ENCODE peak calls at places on chromosome 13, in eight cellular contexts. One of them, this sample, is unnamed. For H3K27me3, the result is how much of the 10 kb centered on the place peaks cover.

GRCh38 chr13:20360835-20361412 is 128.8 kb upstream of the GJB6 start:
- DNase-seq in thoracic aorta: no peak
- DNase-seq in neural progenitor cell: no peak
- DNase-seq in heart right ventricle: no peak
- DNase-seq in Caco-2: no peak
- DNase-seq in stomach: no peak
- DNase-seq in lung: no peak
- DNase-seq in tibial nerve: no peak
- DNase-seq in this sample: no peak

GRCh38 chr13:88622362-88622973 is 951.3 kb downstream of the SLITRK5 start:
- DNase-seq in thoracic aorta: no peak
- DNase-seq in neural progenitor cell: no peak
- DNase-seq in heart right ventricle: no peak
- DNase-seq in Caco-2: no peak
- DNase-seq in stomach: no peak
- DNase-seq in lung: no peak
- DNase-seq in tibial nerve: no peak
- DNase-seq in this sample: peak

GRCh38 chr13:113413178-113413897 is 40.0 kb downstream of the ADPRHL1 start:
- DNase-seq in thoracic aorta: peak
- DNase-seq in neural progenitor cell: no peak
- DNase-seq in heart right ventricle: no peak
- DNase-seq in Caco-2: no peak
- DNase-seq in stomach: no peak
- DNase-seq in lung: no peak
- DNase-seq in tibial nerve: no peak
- DNase-seq in this sample: no peak

GRCh38 chr13:21511841-21512240 is 52.7 kb upstream of the ZDHHC20 start:
- DNase-seq in thoracic aorta: no peak
- DNase-seq in neural progenitor cell: no peak
- DNase-seq in heart right ventricle: no peak
- DNase-seq in Caco-2: no peak
- DNase-seq in stomach: no peak
- DNase-seq in lung: no peak
- DNase-seq in tibial nerve: no peak
- DNase-seq in this sample: no peak

GRCh38 chr13:96792188-96792587 is 202.1 kb downstream of the OXGR1 start:
- DNase-seq in thoracic aorta: no peak
- DNase-seq in neural progenitor cell: no peak
- DNase-seq in heart right ventricle: no peak
- DNase-seq in Caco-2: no peak
- DNase-seq in stomach: no peak
- DNase-seq in lung: no peak
- DNase-seq in tibial nerve: no peak
- DNase-seq in this sample: no peak

GRCh38 chr13:92136449-92137180 is 738.2 kb downstream of the GPC5 start:
- DNase-seq in thoracic aorta: no peak
- DNase-seq in neural progenitor cell: no peak
- DNase-seq in heart right ventricle: no peak
- DNase-seq in Caco-2: no peak
- DNase-seq in stomach: no peak
- DNase-seq in lung: no peak
- DNase-seq in tibial nerve: no peak
- DNase-seq in this sample: no peak

GRCh38 chr13:49348748-49349147 is 95.1 kb downstream of the CAB39L start:
- DNase-seq in thoracic aorta: no peak
- DNase-seq in neural progenitor cell: peak
- DNase-seq in heart right ventricle: no peak
- DNase-seq in Caco-2: peak
- DNase-seq in stomach: no peak
- DNase-seq in lung: no peak
- DNase-seq in tibial nerve: no peak
- DNase-seq in this sample: no peak

GRCh38 chr13:40552895-40553294 is 113.5 kb downstream of the FOXO1 start:
- DNase-seq in thoracic aorta: no peak
- DNase-seq in neural progenitor cell: no peak
- DNase-seq in heart right ventricle: no peak
- DNase-seq in Caco-2: peak
- DNase-seq in stomach: no peak
- DNase-seq in lung: no peak
- DNase-seq in tibial nerve: no peak
- DNase-seq in this sample: no peak

GRCh38 chr13:89375839-89376238 is 1704.7 kb downstream of the SLITRK5 start:
- DNase-seq in thoracic aorta: no peak
- DNase-seq in neural progenitor cell: no peak
- DNase-seq in heart right ventricle: no peak
- DNase-seq in Caco-2: no peak
- DNase-seq in stomach: no peak
- DNase-seq in lung: no peak
- DNase-seq in tibial nerve: no peak
- DNase-seq in this sample: no peak

GRCh38 chr13:80083516-80084085 is 257.3 kb downstream of the SPRY2 start:
- DNase-seq in thoracic aorta: no peak
- DNase-seq in neural progenitor cell: no peak
- DNase-seq in heart right ventricle: no peak
- DNase-seq in Caco-2: no peak
- DNase-seq in stomach: no peak
- DNase-seq in lung: no peak
- DNase-seq in tibial nerve: no peak
- DNase-seq in this sample: no peak

GRCh38 chr13:93472897-93473296 is 246.3 kb downstream of the GPC6 start:
- DNase-seq in thoracic aorta: no peak
- DNase-seq in neural progenitor cell: no peak
- DNase-seq in heart right ventricle: no peak
- DNase-seq in Caco-2: no peak
- DNase-seq in stomach: no peak
- DNase-seq in lung: no peak
- DNase-seq in tibial nerve: no peak
- DNase-seq in this sample: no peak

GRCh38 chr13:50993371-50993770 is 83.8 kb downstream of the RNASEH2B start:
- DNase-seq in thoracic aorta: no peak
- DNase-seq in neural progenitor cell: no peak
- DNase-seq in heart right ventricle: no peak
- DNase-seq in Caco-2: peak
- DNase-seq in stomach: no peak
- DNase-seq in lung: no peak
- DNase-seq in tibial nerve: no peak
- DNase-seq in this sample: no peak

GRCh38 chr13:76440568-76440967 is 445.6 kb downstream of the KCTD12 start:
- DNase-seq in thoracic aorta: no peak
- DNase-seq in neural progenitor cell: no peak
- DNase-seq in heart right ventricle: no peak
- DNase-seq in Caco-2: no peak
- DNase-seq in stomach: no peak
- DNase-seq in lung: no peak
- DNase-seq in tibial nerve: no peak
- DNase-seq in this sample: no peak

GRCh38 chr13:80498433-80498832 is 157.5 kb upstream of the SPRY2 start:
- DNase-seq in thoracic aorta: no peak
- DNase-seq in neural progenitor cell: no peak
- DNase-seq in heart right ventricle: no peak
- DNase-seq in Caco-2: no peak
- DNase-seq in stomach: no peak
- DNase-seq in lung: no peak
- DNase-seq in tibial nerve: no peak
- DNase-seq in this sample: no peak

GRCh38 chr13:59442461-59442860 is 721.3 kb downstream of the DIAPH3 start:
- DNase-seq in thoracic aorta: no peak
- DNase-seq in neural progenitor cell: no peak
- DNase-seq in heart right ventricle: no peak
- DNase-seq in Caco-2: no peak
- DNase-seq in stomach: no peak
- DNase-seq in lung: no peak
- DNase-seq in tibial nerve: no peak
- DNase-seq in this sample: no peak

GRCh38 chr13:37886879-37887278 is 17.3 kb upstream of the TRPC4 start:
- DNase-seq in thoracic aorta: no peak
- DNase-seq in neural progenitor cell: no peak
- DNase-seq in heart right ventricle: no peak
- DNase-seq in Caco-2: no peak
- DNase-seq in stomach: no peak
- DNase-seq in lung: no peak
- DNase-seq in tibial nerve: no peak
- DNase-seq in this sample: no peak

GRCh38 chr13:76825415-76825814 is 60.8 kb downstream of the KCTD12 start:
- DNase-seq in thoracic aorta: no peak
- DNase-seq in neural progenitor cell: no peak
- DNase-seq in heart right ventricle: no peak
- DNase-seq in Caco-2: no peak
- DNase-seq in stomach: no peak
- DNase-seq in lung: no peak
- DNase-seq in tibial nerve: no peak
- DNase-seq in this sample: no peak

GRCh38 chr13:76890036-76890435 is 3.8 kb upstream of the KCTD12 start:
- DNase-seq in thoracic aorta: no peak
- DNase-seq in neural progenitor cell: no peak
- DNase-seq in heart right ventricle: no peak
- DNase-seq in Caco-2: no peak
- DNase-seq in stomach: no peak
- DNase-seq in lung: no peak
- DNase-seq in tibial nerve: no peak
- DNase-seq in this sample: no peak

GRCh38 chr13:67792151-67792665 is 562.1 kb upstream of the PCDH9 start:
- DNase-seq in thoracic aorta: no peak
- DNase-seq in neural progenitor cell: no peak
- DNase-seq in heart right ventricle: no peak
- DNase-seq in Caco-2: no peak
- DNase-seq in stomach: no peak
- DNase-seq in lung: no peak
- DNase-seq in tibial nerve: no peak
- DNase-seq in this sample: no peak

GRCh38 chr13:99415851-99416331 is 85.4 kb upstream of the TM9SF2 start:
- DNase-seq in thoracic aorta: no peak
- DNase-seq in neural progenitor cell: no peak
- DNase-seq in heart right ventricle: no peak
- DNase-seq in Caco-2: no peak
- DNase-seq in stomach: no peak
- DNase-seq in lung: no peak
- DNase-seq in tibial nerve: no peak
- DNase-seq in this sample: peak

GRCh38 chr13:46553886-46554855 is 1.2 kb downstream of the LRCH1 start:
- DNase-seq in thoracic aorta: peak
- DNase-seq in neural progenitor cell: peak
- DNase-seq in heart right ventricle: peak
- DNase-seq in Caco-2: peak
- DNase-seq in stomach: peak
- DNase-seq in lung: peak
- DNase-seq in tibial nerve: peak
- DNase-seq in this sample: peak

GRCh38 chr13:91748416-91749089 is 350.1 kb downstream of the GPC5 start:
- DNase-seq in thoracic aorta: no peak
- DNase-seq in neural progenitor cell: no peak
- DNase-seq in heart right ventricle: no peak
- DNase-seq in Caco-2: no peak
- DNase-seq in stomach: no peak
- DNase-seq in lung: no peak
- DNase-seq in tibial nerve: no peak
- DNase-seq in this sample: no peak

GRCh38 chr13:61111529-61111928 is 304.1 kb downstream of the PCDH20 start:
- DNase-seq in thoracic aorta: no peak
- DNase-seq in neural progenitor cell: no peak
- DNase-seq in heart right ventricle: no peak
- DNase-seq in Caco-2: no peak
- DNase-seq in stomach: no peak
- DNase-seq in lung: no peak
- DNase-seq in tibial nerve: no peak
- DNase-seq in this sample: no peak

DNA sequence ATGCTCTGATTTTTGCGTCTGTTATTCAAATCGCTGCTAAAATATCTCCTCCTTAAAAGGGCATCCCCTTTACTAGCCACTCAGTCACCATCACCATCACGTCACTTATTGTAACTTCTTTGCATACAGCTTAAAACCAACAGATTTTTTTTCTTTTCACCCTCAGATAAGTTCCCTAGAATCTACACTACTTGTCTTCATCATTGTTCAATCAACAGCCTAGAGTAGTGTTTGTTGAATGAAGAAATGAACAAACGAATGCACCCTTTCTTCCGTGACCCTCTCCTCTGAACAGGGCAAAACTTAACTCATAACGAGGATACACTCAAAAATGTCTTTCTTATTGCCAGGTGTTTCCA is 1.1 kb upstream of the AKAP11 start:
- DNase-seq in thoracic aorta: no peak
- DNase-seq in neural progenitor cell: no peak
- DNase-seq in heart right ventricle: no peak
- DNase-seq in Caco-2: no peak
- DNase-seq in stomach: no peak
- DNase-seq in lung: no peak
- DNase-seq in tibial nerve: no peak
- DNase-seq in this sample: no peak
- H3K4me3 ChIP-seq in thoracic aorta: peak
- H3K4me3 ChIP-seq in neural progenitor cell: peak
- H3K4me3 ChIP-seq in heart right ventricle: peak
- H3K4me3 ChIP-seq in Caco-2: peak
- H3K4me3 ChIP-seq in stomach: peak
- H3K4me3 ChIP-seq in lung: no peak
- H3K4me3 ChIP-seq in tibial nerve: peak
- H3K4me3 ChIP-seq in this sample: peak

GRCh38 chr13:111068009-111068350 is 47.1 kb upstream of the ARHGEF7 start:
- DNase-seq in thoracic aorta: no peak
- DNase-seq in neural progenitor cell: no peak
- DNase-seq in heart right ventricle: no peak
- DNase-seq in Caco-2: no peak
- DNase-seq in stomach: no peak
- DNase-seq in lung: no peak
- DNase-seq in tibial nerve: no peak
- DNase-seq in this sample: no peak
- TF ChIP-seq CTCF in thoracic aorta: no peak
- TF ChIP-seq CTCF in neural progenitor cell: no peak
- TF ChIP-seq CTCF in heart right ventricle: peak
- TF ChIP-seq CTCF in Caco-2: peak
- TF ChIP-seq CTCF in stomach: no peak
- TF ChIP-seq CTCF in lung: no peak
- TF ChIP-seq CTCF in tibial nerve: no peak
- TF ChIP-seq CTCF in this sample: peak

GRCh38 chr13:72198967-72199601 is 332.1 kb upstream of the DACH1 start:
- DNase-seq in thoracic aorta: no peak
- DNase-seq in neural progenitor cell: no peak
- DNase-seq in heart right ventricle: no peak
- DNase-seq in Caco-2: no peak
- DNase-seq in stomach: no peak
- DNase-seq in lung: no peak
- DNase-seq in tibial nerve: no peak
- DNase-seq in this sample: no peak
- H3K27me3 ChIP-seq in thoracic aorta: under half
- H3K27me3 ChIP-seq in neural progenitor cell: under half
- H3K27me3 ChIP-seq in heart right ventricle: under half
- H3K27me3 ChIP-seq in Caco-2: under half
- H3K27me3 ChIP-seq in stomach: under half
- H3K27me3 ChIP-seq in lung: under half
- H3K27me3 ChIP-seq in tibial nerve: under half
- H3K27me3 ChIP-seq in this sample: under half

DNA sequence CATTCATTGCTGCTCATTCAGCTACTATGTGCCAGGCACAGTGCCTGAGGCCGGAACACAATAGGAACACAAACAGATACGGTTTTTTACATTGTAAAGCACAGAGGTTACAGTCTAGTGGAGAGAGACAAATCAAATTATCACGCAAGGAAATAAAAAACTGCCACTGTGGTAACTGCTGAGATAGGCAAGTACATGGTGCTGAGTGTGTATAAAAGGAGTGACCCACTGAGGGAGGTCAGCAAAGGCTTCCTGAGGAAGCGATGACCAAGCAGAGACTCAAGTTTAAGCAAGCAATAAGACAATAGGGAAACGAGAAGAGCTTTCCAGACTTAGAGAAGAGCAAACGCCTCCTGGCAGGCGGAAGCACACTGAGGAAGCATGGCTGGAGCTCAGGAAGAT is 56.4 kb downstream of the NUFIP1 start:
- DNase-seq in thoracic aorta: no peak
- DNase-seq in neural progenitor cell: no peak
- DNase-seq in heart right ventricle: no peak
- DNase-seq in Caco-2: no peak
- DNase-seq in stomach: peak
- DNase-seq in lung: no peak
- DNase-seq in tibial nerve: no peak
- DNase-seq in this sample: no peak
- H3K4me3 ChIP-seq in thoracic aorta: no peak
- H3K4me3 ChIP-seq in neural progenitor cell: no peak
- H3K4me3 ChIP-seq in heart right ventricle: no peak
- H3K4me3 ChIP-seq in Caco-2: no peak
- H3K4me3 ChIP-seq in stomach: no peak
- H3K4me3 ChIP-seq in lung: no peak
- H3K4me3 ChIP-seq in tibial nerve: no peak
- H3K4me3 ChIP-seq in this sample: no peak